ENCODE peak calls at places on chromosome 9, in ten cellular contexts. U is hepatocyte; A is B cell; E is mucosa of descending colon; S is lung; T is ovary; X is CD8-positive, alpha-beta T cell; Z is astrocyte of the cerebellum; P is left ventricle myocardium inferior; B is AG04450. Q is an unnamed sample.

GRCh38 chr9:224540-225520 is 10.2 kb downstream of the DOCK8 start:
- DNase-seq in U (peak), A (no peak), E (no peak), S (no peak), T (no peak), X (no peak), Z (no peak), P (no peak), B (no peak), Q (no peak)

GRCh38 chr9:2559212-2560152 is 62.1 kb upstream of the VLDLR start:
- DNase-seq in U (peak), A (no peak), E (no peak), S (peak), T (peak), X (no peak), Z (peak), P (peak), B (peak), Q (no peak)

GRCh38 chr9:134793281-134793680 is 87.3 kb upstream of the FCN2 start:
- DNase-seq in U (no peak), A (no peak), E (no peak), S (no peak), T (no peak), X (no peak), Z (no peak), P (no peak), B (no peak), Q (no peak)

GRCh38 chr9:130024597-130024994 is 18.4 kb downstream of the FNBP1 start:
- DNase-seq in U (no peak), A (no peak), E (no peak), S (no peak), T (no peak), X (no peak), Z (no peak), P (no peak), B (no peak), Q (no peak)

GRCh38 chr9:98991981-98992884 is 48.5 kb downstream of the COL15A1 start:
- DNase-seq in U (no peak), A (no peak), E (no peak), S (no peak), T (no peak), X (no peak), Z (no peak), P (no peak), B (no peak), Q (peak)

GRCh38 chr9:93465853-93466252 is 12.5 kb upstream of the FAM120AOS start:
- DNase-seq in U (no peak), A (no peak), E (no peak), S (no peak), T (no peak), X (no peak), Z (no peak), P (no peak), B (no peak), Q (no peak)

GRCh38 chr9:136244116-136244775 is 1.4 kb downstream of the QSOX2 start:
- DNase-seq in U (no peak), A (peak), E (no peak), S (no peak), T (no peak), X (peak), Z (peak), P (no peak), B (no peak), Q (no peak)

GRCh38 chr9:89461302-89461701 is 36.6 kb downstream of the SEMA4D start:
- DNase-seq in U (no peak), A (no peak), E (no peak), S (no peak), T (no peak), X (peak), Z (peak), P (no peak), B (peak), Q (no peak)

GRCh38 chr9:113772121-113772885 is 103.8 kb upstream of the ZNF618 start:
- DNase-seq in U (no peak), A (no peak), E (no peak), S (peak), T (no peak), X (no peak), Z (peak), P (no peak), B (no peak), Q (no peak)

GRCh38 chr9:21988056-21988990 is 5.9 kb downstream of the CDKN2A start:
- DNase-seq in U (no peak), A (no peak), E (no peak), S (no peak), T (no peak), X (no peak), Z (no peak), P (no peak), B (no peak), Q (no peak)

GRCh38 chr9:94602666-94603065 is 9.0 kb upstream of the FBP2 start:
- DNase-seq in U (no peak), A (no peak), E (no peak), S (no peak), T (no peak), X (no peak), Z (no peak), P (no peak), B (no peak), Q (no peak)

GRCh38 chr9:125995706-125996105 is 248.5 kb downstream of the PBX3 start:
- DNase-seq in U (no peak), A (no peak), E (peak), S (no peak), T (no peak), X (no peak), Z (no peak), P (no peak), B (no peak), Q (no peak)

GRCh38 chr9:29209748-29210276 is 1636.5 kb upstream of the C9orf72 start:
- DNase-seq in U (no peak), A (no peak), E (no peak), S (no peak), T (no peak), X (no peak), Z (no peak), P (no peak), B (no peak), Q (no peak)

GRCh38 chr9:26833792-26834191 is 58.8 kb downstream of the CAAP1 start:
- DNase-seq in U (no peak), A (no peak), E (no peak), S (no peak), T (no peak), X (no peak), Z (no peak), P (no peak), B (no peak), Q (no peak)

GRCh38 chr9:86035827-86036440 is 63.4 kb downstream of the GOLM1 start:
- DNase-seq in U (no peak), A (no peak), E (no peak), S (no peak), T (no peak), X (no peak), Z (no peak), P (no peak), B (no peak), Q (no peak)

GRCh38 chr9:74032421-74032820 is 464.7 kb upstream of the RORB start:
- DNase-seq in U (no peak), A (no peak), E (no peak), S (no peak), T (no peak), X (no peak), Z (no peak), P (no peak), B (no peak), Q (no peak)

GRCh38 chr9:91727316-91727861 is 222.6 kb downstream of the ROR2 start:
- DNase-seq in U (peak), A (peak), E (no peak), S (no peak), T (no peak), X (peak), Z (peak), P (no peak), B (peak), Q (no peak)

GRCh38 chr9:110189001-110189400 is 19.0 kb downstream of the C9orf152 start:
- DNase-seq in U (peak), A (no peak), E (peak), S (peak), T (peak), X (no peak), Z (no peak), P (peak), B (no peak), Q (no peak)

GRCh38 chr9:18294229-18294628 is 179.7 kb upstream of the ADAMTSL1 start:
- DNase-seq in U (no peak), A (no peak), E (no peak), S (no peak), T (no peak), X (no peak), Z (no peak), P (no peak), B (no peak), Q (no peak)

GRCh38 chr9:103183569-103184191 is 188.5 kb downstream of the CYLC2 start:
- DNase-seq in U (peak), A (no peak), E (no peak), S (no peak), T (peak), X (no peak), Z (no peak), P (no peak), B (no peak), Q (no peak)

GRCh38 chr9:23431459-23431858 is 394.6 kb downstream of the ELAVL2 start:
- DNase-seq in U (no peak), A (no peak), E (no peak), S (no peak), T (no peak), X (no peak), Z (no peak), P (no peak), B (no peak), Q (no peak)

GRCh38 chr9:36170531-36170930 is 1.3 kb downstream of the CCIN start:
- DNase-seq in U (no peak), A (peak), E (no peak), S (no peak), T (no peak), X (no peak), Z (no peak), P (no peak), B (no peak), Q (no peak)

GRCh38 chr9:109497193-109498165 is 628 bp downstream of the PTPN3 start:
- DNase-seq in U (peak), A (no peak), E (no peak), S (no peak), T (no peak), X (no peak), Z (no peak), P (no peak), B (no peak), Q (no peak)

GRCh38 chr9:27799326-27799725 is 226.0 kb upstream of the C9orf72 start:
- DNase-seq in U (no peak), A (no peak), E (no peak), S (no peak), T (no peak), X (no peak), Z (no peak), P (no peak), B (no peak), Q (no peak)

GRCh38 chr9:5292141-5292540 is 12.4 kb downstream of the RLN2 start:
- DNase-seq in U (no peak), A (no peak), E (no peak), S (no peak), T (no peak), X (no peak), Z (no peak), P (no peak), B (no peak), Q (no peak)

GRCh38 chr9:98985596-98985995 is 41.9 kb downstream of the COL15A1 start:
- DNase-seq in U (no peak), A (no peak), E (no peak), S (no peak), T (no peak), X (no peak), Z (no peak), P (no peak), B (no peak), Q (no peak)

GRCh38 chr9:117528225-117528624 is 113.4 kb upstream of the ASTN2 start:
- DNase-seq in U (no peak), A (no peak), E (no peak), S (no peak), T (no peak), X (no peak), Z (no peak), P (no peak), B (no peak), Q (no peak)

GRCh38 chr9:91474656-91475055 is 51.0 kb upstream of the NFIL3 start:
- DNase-seq in U (no peak), A (no peak), E (no peak), S (no peak), T (no peak), X (no peak), Z (no peak), P (no peak), B (no peak), Q (no peak)

GRCh38 chr9:27413507-27414214 is 110.4 kb upstream of the IFNK start:
- DNase-seq in U (no peak), A (no peak), E (no peak), S (no peak), T (no peak), X (no peak), Z (no peak), P (no peak), B (no peak), Q (no peak)

GRCh38 chr9:110837401-110838005 is 168.9 kb downstream of the MUSK start:
- DNase-seq in U (no peak), A (no peak), E (no peak), S (no peak), T (no peak), X (no peak), Z (no peak), P (no peak), B (no peak), Q (no peak)

GRCh38 chr9:98031169-98031568 is 25.4 kb upstream of the NANS start:
- DNase-seq in U (no peak), A (no peak), E (no peak), S (no peak), T (no peak), X (no peak), Z (no peak), P (no peak), B (no peak), Q (no peak)

GRCh38 chr9:105425817-105426433 is 21.9 kb upstream of the FSD1L start:
- DNase-seq in U (no peak), A (no peak), E (no peak), S (no peak), T (no peak), X (no peak), Z (no peak), P (no peak), B (no peak), Q (no peak)

GRCh38 chr9:85703398-85703797 is 38.4 kb downstream of the AGTPBP1 start:
- DNase-seq in U (no peak), A (no peak), E (no peak), S (no peak), T (no peak), X (no peak), Z (no peak), P (no peak), B (no peak), Q (no peak)

GRCh38 chr9:126151031-126151670 is 175.5 kb upstream of the MVB12B start:
- DNase-seq in U (no peak), A (peak), E (no peak), S (peak), T (no peak), X (no peak), Z (no peak), P (no peak), B (no peak), Q (peak)

DNA sequence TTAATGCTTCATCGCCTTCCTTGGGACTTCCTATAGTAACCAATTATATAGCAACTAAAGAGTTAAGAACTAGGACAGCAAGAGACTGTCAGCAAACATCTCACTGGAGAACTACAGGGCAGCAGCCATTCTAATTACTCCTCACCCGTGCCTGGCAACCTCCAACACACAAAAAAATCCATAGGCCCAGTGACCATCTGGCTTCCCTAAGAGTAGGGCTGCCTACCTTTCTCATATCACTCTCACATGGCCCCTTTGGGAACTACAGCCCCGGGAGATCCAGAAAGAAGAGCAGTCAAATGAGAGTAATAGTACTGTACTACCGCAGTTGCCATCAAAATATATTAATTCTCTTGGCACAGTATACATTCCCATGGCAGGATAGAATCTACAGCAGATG is 5.7 kb downstream of the DCAF10 start:
- DNase-seq in U (no peak), A (no peak), E (no peak), S (no peak), T (no peak), X (no peak), Z (no peak), P (no peak), B (no peak), Q (no peak)
- TF ChIP-seq CTCF in U (no peak), A (no peak), E (no peak), S (no peak), T (no peak), X (no peak), Z (no peak), P (no peak), B (no peak), Q (no peak)

DNA sequence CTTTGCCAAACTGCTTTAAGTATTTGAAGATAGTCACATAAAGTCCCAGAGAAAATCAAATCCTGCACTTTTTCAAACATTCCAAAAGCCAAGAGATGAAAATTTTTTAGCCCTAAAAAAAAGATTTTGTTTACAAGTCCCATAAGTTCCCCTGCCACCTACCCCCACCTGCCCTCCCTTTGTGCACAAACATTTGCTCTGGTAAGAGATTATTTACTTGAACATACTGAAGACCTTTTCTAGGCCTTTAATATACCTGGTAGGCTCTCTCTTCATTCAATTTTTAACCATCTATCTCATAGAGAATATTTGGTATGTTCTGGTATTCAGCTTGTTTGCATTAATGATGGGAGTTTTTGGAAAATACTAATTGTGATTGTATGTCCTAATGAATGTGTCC is 50.3 kb downstream of the MEGF9 start:
- DNase-seq in U (no peak), A (no peak), E (no peak), S (no peak), T (no peak), X (no peak), Z (no peak), P (no peak), B (no peak), Q (no peak)
- TF ChIP-seq CTCF in U (no peak), A (no peak), E (no peak), S (no peak), T (no peak), X (no peak), Z (no peak), P (no peak), B (no peak), Q (no peak)

GRCh38 chr9:4197548-4197947 is 102.3 kb downstream of the GLIS3 start:
- DNase-seq in U (no peak), A (no peak), E (no peak), S (no peak), T (no peak), X (no peak), Z (no peak), P (no peak), B (no peak), Q (no peak)
- TF ChIP-seq CTCF in U (peak), A (no peak), E (no peak), S (no peak), T (no peak), X (no peak), Z (peak), P (peak), B (peak), Q (peak)

GRCh38 chr9:133421615-133422542 is at the start of gene ADAMTS13:
- DNase-seq in U (no peak), A (no peak), E (no peak), S (no peak), T (no peak), X (no peak), Z (no peak), P (no peak), B (no peak), Q (no peak)
- TF ChIP-seq CTCF in U (peak), A (no peak), E (no peak), S (no peak), T (no peak), X (no peak), Z (peak), P (no peak), B (peak), Q (peak)

GRCh38 chr9:115637661-115638060 is 515.9 kb upstream of the PAPPA start:
- DNase-seq in U (no peak), A (no peak), E (no peak), S (no peak), T (no peak), X (no peak), Z (no peak), P (no peak), B (no peak), Q (no peak)
- TF ChIP-seq CTCF in U (no peak), A (no peak), E (no peak), S (no peak), T (no peak), X (no peak), Z (no peak), P (no peak), B (no peak), Q (no peak)

GRCh38 chr9:121720992-121721350 is 69.5 kb downstream of the DAB2IP start:
- DNase-seq in U (no peak), A (no peak), E (no peak), S (no peak), T (no peak), X (no peak), Z (no peak), P (no peak), B (no peak), Q (no peak)
- TF ChIP-seq CTCF in U (no peak), A (no peak), E (no peak), S (no peak), T (no peak), X (no peak), Z (no peak), P (no peak), B (peak), Q (no peak)

GRCh38 chr9:81083062-81083461 is 606.3 kb downstream of the TLE1 start:
- DNase-seq in U (peak), A (no peak), E (no peak), S (no peak), T (no peak), X (no peak), Z (no peak), P (no peak), B (peak), Q (no peak)
- TF ChIP-seq CTCF in U (peak), A (no peak), E (no peak), S (no peak), T (no peak), X (no peak), Z (peak), P (peak), B (peak), Q (peak)

Q was measured in type B pancreatic cell.